ENCODE peak calls at places on chromosome 14, in nine cellular contexts. K is sigmoid colon, S is heart left ventricle, F is HCT116, E is ovary, J is testis, O is thyroid gland, V is breast epithelium, P is tibial nerve. Z is an unnamed sample.

GRCh38 chr14:71550367-71550766 is 381.9 kb upstream of the RGS6 start:
- DNase-seq in V (no peak), O (no peak), S (no peak), J (no peak), P (no peak), K (no peak), E (no peak), F (no peak), Z (no peak)

GRCh38 chr14:68939893-68940613 is 39.0 kb downstream of the ACTN1 start:
- DNase-seq in S (peak; percentile 89), O (peak; percentile 63), F (no peak), K (peak; percentile 92), E (peak; percentile 33), P (peak; percentile 30), V (no peak), J (peak; percentile 51), Z (peak; percentile 90)

GRCh38 chr14:94129758-94130414 is 482 bp upstream of the IFI27L2 start:
- DNase-seq in O (peak; percentile 25), J (peak; percentile 65), K (no peak), P (peak; percentile 48), V (no peak), F (peak; percentile 56), S (peak; percentile 62), E (peak; percentile 57), Z (peak; percentile 41)

GRCh38 chr14:65622703-65623102 is 210.2 kb downstream of the FUT8 start:
- DNase-seq in F (no peak), P (no peak), O (no peak), E (no peak), S (no peak), V (no peak), K (no peak), J (no peak), Z (no peak)

GRCh38 chr14:78196323-78196722 is 26.1 kb downstream of the NRXN3 start:
- DNase-seq in K (no peak), J (no peak), P (no peak), S (no peak), V (no peak), O (no peak), F (no peak), E (no peak), Z (no peak)

GRCh38 chr14:57748279-57748678 is 117.6 kb downstream of the SLC35F4 start:
- DNase-seq in V (no peak), K (no peak), P (no peak), S (no peak), F (no peak), O (no peak), J (no peak), E (no peak), Z (no peak)

GRCh38 chr14:55800443-55800842 is 220.4 kb downstream of the KTN1 start:
- DNase-seq in V (no peak), J (no peak), K (no peak), O (no peak), E (no peak), P (no peak), F (no peak), S (no peak), Z (no peak)

GRCh38 chr14:35231207-35231755 is 60.9 kb upstream of the PSMA6 start:
- DNase-seq in K (no peak), F (no peak), E (no peak), S (no peak), J (no peak), P (no peak), O (no peak), V (no peak), Z (no peak)

GRCh38 chr14:38616959-38617358 is 361.1 kb upstream of the CLEC14A start:
- DNase-seq in O (peak; percentile 87), V (no peak), J (no peak), S (no peak), K (no peak), P (no peak), F (no peak), E (no peak), Z (no peak)

GRCh38 chr14:103531421-103532215 is 2.6 kb downstream of the TRMT61A start:
- DNase-seq in O (no peak), V (no peak), E (no peak), K (no peak), S (no peak), F (no peak), P (no peak), J (no peak), Z (no peak)

GRCh38 chr14:71231521-71232393 is 324.5 kb downstream of the PCNX1 start:
- DNase-seq in V (no peak), J (peak; percentile 25), P (no peak), K (no peak), E (no peak), S (no peak), F (no peak), O (no peak), Z (peak; percentile 80)

GRCh38 chr14:53001787-53002378 is 51.0 kb upstream of the FERMT2 start:
- DNase-seq in V (no peak), F (no peak), S (no peak), K (no peak), J (no peak), O (no peak), P (no peak), E (no peak), Z (no peak)

GRCh38 chr14:69658664-69659261 is 47.4 kb downstream of the SUSD6 start:
- DNase-seq in S (no peak), K (no peak), E (no peak), J (no peak), O (no peak), V (no peak), F (no peak), P (no peak), Z (no peak)

GRCh38 chr14:94685681-94686485 is 73.7 kb downstream of the SERPINA3 start:
- DNase-seq in K (peak; percentile 59), E (no peak), V (no peak), P (no peak), J (no peak), F (no peak), O (no peak), S (no peak), Z (peak; percentile 70)

GRCh38 chr14:94370524-94370910 is 17.9 kb downstream of the SERPINA1 start:
- DNase-seq in O (no peak), K (peak; percentile 20), S (no peak), F (no peak), E (no peak), P (no peak), V (no peak), J (no peak), Z (no peak)

GRCh38 chr14:64788706-64789105 is 84.5 kb downstream of the PLEKHG3 start:
- DNase-seq in V (no peak), O (peak; percentile 52), P (no peak), J (no peak), E (no peak), F (peak; percentile 37), K (no peak), S (no peak), Z (no peak)

GRCh38 chr14:102508774-102509743 is 517 bp downstream of the ANKRD9 start:
- DNase-seq in O (peak; percentile 57), K (peak; percentile 91), V (no peak), E (peak; percentile 73), J (peak; percentile 65), S (peak; percentile 71), F (no peak), P (peak; percentile 35), Z (peak; percentile 49)

GRCh38 chr14:102507026-102507860 is 2.3 kb downstream of the ANKRD9 start:
- DNase-seq in E (no peak), F (no peak), J (peak; percentile 85), K (no peak), S (no peak), P (no peak), V (no peak), O (no peak), Z (no peak)

GRCh38 chr14:102508410-102508773 is 1.2 kb downstream of the ANKRD9 start:
- DNase-seq in P (no peak), J (no peak), F (no peak), O (no peak), V (no peak), E (no peak), S (no peak), K (no peak), Z (peak; percentile 65)

GRCh38 chr14:102506599-102506871 is 3.0 kb downstream of the ANKRD9 start:
- DNase-seq in K (no peak), V (no peak), E (no peak), J (no peak), O (no peak), F (no peak), P (no peak), S (no peak), Z (no peak)

DNA sequence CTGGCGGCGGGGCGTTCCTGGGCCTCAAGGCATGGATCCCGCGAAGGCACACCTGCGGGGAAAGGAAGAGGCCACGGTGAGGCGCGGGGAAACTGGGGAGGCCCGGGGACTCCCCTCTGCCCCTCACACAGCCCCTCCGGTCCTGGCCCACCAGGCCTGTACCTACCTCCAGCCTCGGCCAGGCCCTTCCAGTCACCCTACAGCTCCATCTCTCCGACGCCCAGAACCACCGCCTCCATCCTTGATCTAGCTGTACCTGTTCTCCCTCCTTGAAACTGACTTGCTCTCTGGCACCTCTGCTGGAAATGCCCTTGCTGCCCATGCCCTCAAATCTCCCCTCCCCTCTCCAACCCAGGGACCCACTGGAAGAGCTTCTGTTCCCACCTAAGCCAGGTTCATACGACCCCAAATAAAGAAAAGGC is 1.7 kb downstream of the ANKRD9 start:
- DNase-seq in S (no peak), F (no peak), J (no peak), O (no peak), E (no peak), V (no peak), K (no peak), P (no peak), Z (no peak)
- H3K4me3 ChIP-seq in S (no peak overlapping the region), F (peak overlapping the region; percentile 78), J (peak overlapping the region; percentile 31), O (no peak overlapping the region), E (no peak overlapping the region), V (no peak overlapping the region), K (no peak overlapping the region), P (no peak overlapping the region), Z (no peak overlapping the region)

GRCh38 chr14:96286251-96286650 is 30.2 kb downstream of the BDKRB1 start:
- DNase-seq in J (no peak), S (no peak), E (no peak), V (no peak), K (no peak), F (no peak), P (no peak), O (no peak), Z (no peak)
- TF ChIP-seq POLR2A in J (no peak), S (no peak), E (no peak), V (no peak), K (no peak), F (no peak), P (no peak), O (no peak), Z (no peak)

DNA sequence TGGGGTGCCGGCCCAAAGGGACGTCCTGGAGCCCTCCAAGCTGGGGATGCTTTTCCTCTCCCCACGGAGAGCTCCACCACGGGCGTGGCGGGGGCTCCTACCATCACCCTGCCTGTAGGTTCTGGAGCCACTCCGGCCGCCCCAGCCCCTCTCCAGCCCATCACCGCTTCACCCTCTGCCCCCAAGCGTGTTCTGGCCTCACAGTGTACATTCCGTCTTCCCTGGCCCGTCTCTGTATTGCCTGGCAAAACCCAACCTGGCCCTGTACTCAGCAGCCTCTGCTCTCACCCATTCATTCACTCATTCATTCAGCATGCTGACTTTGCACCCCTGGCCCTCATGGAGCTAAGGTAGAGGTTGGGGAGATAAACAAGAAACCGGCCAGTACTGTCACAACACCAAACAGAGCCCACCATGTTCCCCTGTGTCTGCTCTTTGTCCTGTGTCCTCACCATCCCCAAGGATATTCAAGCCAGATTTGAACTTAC is 20.3 kb downstream of the SLC25A29 start:
- DNase-seq in J (no peak), P (no peak), K (no peak), V (no peak), O (peak; percentile 9), S (no peak), E (no peak), F (no peak), Z (no peak)
- TF ChIP-seq CTCF in J (no peak), P (no peak), K (no peak), V (no peak), O (peak; percentile 6), S (no peak), E (no peak), F (no peak), Z (no peak)

GRCh38 chr14:21263284-21264024 is 5.8 kb downstream of the HNRNPC start:
- DNase-seq in K (no peak), P (no peak), F (no peak), E (no peak), V (no peak), S (no peak), O (no peak), J (no peak), Z (no peak)
- H3K4me3 ChIP-seq in K (no peak overlapping the region), P (no peak overlapping the region), F (no peak overlapping the region), E (no peak overlapping the region), V (peak overlapping the region; percentile 24), S (no peak overlapping the region), O (no peak overlapping the region), J (no peak overlapping the region), Z (no peak overlapping the region)

Z was measured in lower leg skin.